ENCODE peak calls at places on chromosomes 16 and 17, in four cellular contexts. D is stimulated activated CD4-positive, alpha-beta T cell treated with anti-CD3 and anti-CD28 coated beads, TNF-alpha, amount 100 ng/mL, for 24 hours; J is NCI-H1092 treated with DMSO at 0.1 percent for 48 hours; U is A172. L is an unnamed sample.
A peak's percentile ranks its signal among the peaks of the same experiment; 100 is the strongest.

GRCh38 chr16:23544436-23544835 is 12.7 kb downstream of the EARS2 start:
- DNase-seq in D (no peak), J (no peak), U (no peak), L (no peak)

GRCh38 chr17:83189673-83190385 is 110.4 kb downstream of the METRNL start:
- DNase-seq in D (no peak), J (no peak), U (no peak), L (no peak)

GRCh38 chr17:75877752-75878173 is 618 bp downstream of the TRIM47 start:
- DNase-seq in D (peak; percentile 54), J (peak; percentile 65), U (peak; percentile 35), L (peak; percentile 76)

GRCh38 chr16:8417145-8417544 is 173.2 kb downstream of the TMEM114 start:
- DNase-seq in D (no peak), J (no peak), U (no peak), L (no peak)

GRCh38 chr17:77616243-77616731 is 342.2 kb upstream of the TNRC6C start:
- DNase-seq in D (no peak), J (no peak), U (peak; percentile 39), L (peak; percentile 54)

GRCh38 chr17:30503558-30503957 is 26.4 kb downstream of the GOSR1 start:
- DNase-seq in D (no peak), J (no peak), U (no peak), L (no peak)

GRCh38 chr17:280216-280615 is 72.4 kb downstream of the RPH3AL start:
- DNase-seq in D (no peak), J (no peak), U (no peak), L (no peak)

GRCh38 chr17:73998246-73999220 is 204.9 kb upstream of the RPL38 start:
- DNase-seq in D (peak; percentile 28), J (peak; percentile 90), U (peak; percentile 29), L (peak; percentile 51)

GRCh38 chr16:29668267-29668666 is 5.2 kb downstream of the SPN start:
- DNase-seq in D (no peak), J (no peak), U (no peak), L (no peak)

GRCh38 chr17:9360610-9361571 is 214.7 kb downstream of the STX8 start:
- DNase-seq in D (no peak), J (no peak), U (peak; percentile 37), L (peak; percentile 66)

GRCh38 chr17:27239046-27239445 is 54.9 kb upstream of the WSB1 start:
- DNase-seq in D (no peak), J (no peak), U (no peak), L (no peak)

GRCh38 chr16:6081320-6081976 is 983.9 kb upstream of the EEF2KMT start:
- DNase-seq in D (no peak), J (peak; percentile 43), U (peak; percentile 29), L (peak; percentile 0)

GRCh38 chr16:86511317-86512161 is 1.2 kb downstream of the FOXF1 start:
- DNase-seq in D (no peak), J (no peak), U (no peak), L (no peak)

GRCh38 chr17:78514521-78514920 is 62.7 kb downstream of the DNAH17 start:
- DNase-seq in D (no peak), J (no peak), U (no peak), L (no peak)

GRCh38 chr17:79027274-79027924 is 3.4 kb downstream of the C1QTNF1 start:
- DNase-seq in D (no peak), J (no peak), U (peak; percentile 71), L (peak; percentile 32)

L was measured in MCF 10A.